ENCODE peak calls at places on chromosomes 11 and 22, in six cellular contexts. U is neural crest cell, E is hepatocyte, L is ovary, K is type B pancreatic cell, C is dorsolateral prefrontal cortex. D is an unnamed sample.

GRCh38 chr11:118859995-118860394 is 23.7 kb upstream of the CXCR5 start:
- DNase-seq in U (no peak), E (no peak), L (no peak), K (no peak), C (no peak), D (no peak)

GRCh38 chr22:41175546-41175945 is 29.6 kb upstream of the L3MBTL2 start:
- DNase-seq in U (no peak), E (no peak), L (no peak), K (no peak), C (no peak), D (peak)

GRCh38 chr11:68966894-68967780 is 13.6 kb downstream of the MRGPRD start:
- DNase-seq in U (no peak), E (no peak), L (no peak), K (no peak), C (no peak), D (no peak)

GRCh38 chr22:25629613-25630012 is 65.1 kb downstream of the GRK3 start:
- DNase-seq in U (no peak), E (no peak), L (no peak), K (no peak), C (no peak), D (no peak)

GRCh38 chr11:2511421-2512369 is 66.9 kb downstream of the KCNQ1 start:
- DNase-seq in U (no peak), E (no peak), L (peak), K (peak), C (peak), D (no peak)

GRCh38 chr11:134008593-134008992 is 51.8 kb upstream of the IGSF9B start:
- DNase-seq in U (no peak), E (peak), L (no peak), K (no peak), C (no peak), D (no peak)

GRCh38 chr11:120467627-120468026 is 43.9 kb upstream of the GRIK4 start:
- DNase-seq in U (no peak), E (no peak), L (no peak), K (no peak), C (no peak), D (no peak)

GRCh38 chr11:131895865-131896264 is 525.5 kb downstream of the NTM start:
- DNase-seq in U (no peak), E (no peak), L (no peak), K (no peak), C (no peak), D (no peak)

GRCh38 chr11:29282088-29282487 is 734.7 kb downstream of the KCNA4 start:
- DNase-seq in U (no peak), E (peak), L (no peak), K (no peak), C (no peak), D (no peak)

GRCh38 chr11:86696004-86696403 is 23.6 kb upstream of the ME3 start:
- DNase-seq in U (no peak), E (peak), L (no peak), K (no peak), C (no peak), D (no peak)

GRCh38 chr22:17257578-17257977 is 38.3 kb upstream of the ADA2 start:
- DNase-seq in U (no peak), E (no peak), L (no peak), K (no peak), C (no peak), D (no peak)

GRCh38 chr11:15276616-15277015 is 161.9 kb downstream of the INSC start:
- DNase-seq in U (peak), E (peak), L (no peak), K (no peak), C (no peak), D (peak)

GRCh38 chr11:47001666-47002285 is 65.2 kb downstream of the CSTPP1 start:
- DNase-seq in U (no peak), E (no peak), L (no peak), K (no peak), C (no peak), D (no peak)

GRCh38 chr11:123261345-123262106 is 66.5 kb upstream of the CLMP start:
- DNase-seq in U (peak), E (peak), L (peak), K (peak), C (peak), D (peak)

GRCh38 chr11:122709042-122709760 is 53.7 kb downstream of the UBASH3B start:
- DNase-seq in U (no peak), E (no peak), L (no peak), K (no peak), C (no peak), D (no peak)

GRCh38 chr11:121321614-121322243 is 29.2 kb downstream of the SC5D start:
- DNase-seq in U (no peak), E (peak), L (no peak), K (no peak), C (peak), D (no peak)

GRCh38 chr22:36580846-36581245 is 51.9 kb upstream of the EIF3D start:
- DNase-seq in U (no peak), E (no peak), L (no peak), K (no peak), C (no peak), D (no peak)

GRCh38 chr11:127493330-127493729 is 492.8 kb upstream of the KIRREL3 start:
- DNase-seq in U (peak), E (peak), L (no peak), K (no peak), C (no peak), D (peak)

GRCh38 chr22:38737302-38738060 is 18.3 kb downstream of the SUN2 start:
- DNase-seq in U (no peak), E (no peak), L (no peak), K (no peak), C (no peak), D (no peak)

GRCh38 chr11:68792400-68792955 is 41.2 kb upstream of the TESMIN start:
- DNase-seq in U (no peak), E (peak), L (no peak), K (no peak), C (no peak), D (no peak)

GRCh38 chr11:65112551-65113360 is 1.1 kb downstream of the TM7SF2 start:
- DNase-seq in U (peak), E (peak), L (peak), K (no peak), C (no peak), D (peak)

GRCh38 chr22:45007247-45007945 is 2.4 kb downstream of the PHF21B start:
- DNase-seq in U (peak), E (peak), L (peak), K (peak), C (no peak), D (peak)

GRCh38 chr22:44202261-44202789 is 21.6 kb downstream of the PARVG start:
- DNase-seq in U (no peak), E (peak), L (peak), K (no peak), C (no peak), D (no peak)

GRCh38 chr11:34650528-34650927 is 29.6 kb downstream of the EHF start:
- DNase-seq in U (no peak), E (no peak), L (no peak), K (no peak), C (no peak), D (no peak)

GRCh38 chr11:27553186-27553585 is 46.6 kb upstream of the LIN7C start:
- DNase-seq in U (no peak), E (no peak), L (no peak), K (no peak), C (no peak), D (no peak)

GRCh38 chr22:36409911-36410756 is 22.4 kb upstream of the MYH9 start:
- DNase-seq in U (peak), E (peak), L (peak), K (peak), C (peak), D (no peak)

GRCh38 chr22:24436553-24436952 is 9.2 kb downstream of the ADORA2A start:
- DNase-seq in U (no peak), E (no peak), L (no peak), K (no peak), C (no peak), D (no peak)

GRCh38 chr11:32597914-32598313 is 14.3 kb downstream of the EIF3M start:
- DNase-seq in U (no peak), E (no peak), L (no peak), K (no peak), C (no peak), D (no peak)

GRCh38 chr11:128269466-128269865 is 317.9 kb downstream of the ETS1 start:
- DNase-seq in U (no peak), E (no peak), L (no peak), K (no peak), C (no peak), D (no peak)

GRCh38 chr22:33126881-33127280 is 68.7 kb upstream of the SYN3 start:
- DNase-seq in U (no peak), E (peak), L (no peak), K (no peak), C (no peak), D (no peak)

GRCh38 chr11:60786811-60787567 is 1.9 kb downstream of the MS4A10 start:
- DNase-seq in U (no peak), E (peak), L (peak), K (no peak), C (no peak), D (no peak)

GRCh38 chr11:5367461-5368074 is 16.0 kb upstream of the OR51M1 start:
- DNase-seq in U (no peak), E (no peak), L (no peak), K (no peak), C (no peak), D (no peak)

GRCh38 chr22:44341431-44342346 is 28.9 kb upstream of the SHISAL1 start:
- DNase-seq in U (no peak), E (peak), L (no peak), K (no peak), C (no peak), D (no peak)

GRCh38 chr11:6545917-6546605 is 49.0 kb downstream of the DNHD1 start:
- DNase-seq in U (no peak), E (no peak), L (no peak), K (no peak), C (peak), D (no peak)

GRCh38 chr11:71190551-71190950 is 61.8 kb downstream of the SHANK2 start:
- DNase-seq in U (no peak), E (no peak), L (no peak), K (no peak), C (no peak), D (no peak)

GRCh38 chr22:36149464-36149863 is 11.1 kb downstream of the APOL3 start:
- DNase-seq in U (no peak), E (no peak), L (no peak), K (no peak), C (no peak), D (no peak)

GRCh38 chr22:37454857-37455686 is 27.8 kb upstream of the ELFN2 start:
- DNase-seq in U (no peak), E (peak), L (no peak), K (no peak), C (no peak), D (no peak)

GRCh38 chr11:67288452-67289225 is 464 bp upstream of the ANKRD13D start:
- DNase-seq in U (peak), E (peak), L (peak), K (peak), C (peak), D (peak)
- TF ChIP-seq CTCF in U (peak), E (peak), L (peak), K (peak), C (peak), D (no peak)

GRCh38 chr11:62592216-62592815 is 993 bp upstream of the TUT1 start:
- DNase-seq in U (no peak), E (no peak), L (no peak), K (no peak), C (no peak), D (no peak)

GRCh38 chr11:62592989-62593421 is 1.7 kb upstream of the TUT1 start:
- DNase-seq in U (no peak), E (no peak), L (no peak), K (no peak), C (peak), D (no peak)

GRCh38 chr11:62593434-62594044 is 2.2 kb upstream of the TUT1 start:
- DNase-seq in U (peak), E (peak), L (peak), K (no peak), C (peak), D (peak)

GRCh38 chr11:62588966-62589637 is 2.2 kb downstream of the TUT1 start:
- DNase-seq in U (no peak), E (no peak), L (no peak), K (no peak), C (no peak), D (no peak)

GRCh38 chr11:62591448-62592215 is at the start of gene TUT1:
- DNase-seq in U (peak), E (peak), L (peak), K (peak), C (peak), D (peak)
- TF ChIP-seq CTCF in U (no peak), E (peak), L (no peak), K (no peak), C (no peak), D (no peak)

DNA sequence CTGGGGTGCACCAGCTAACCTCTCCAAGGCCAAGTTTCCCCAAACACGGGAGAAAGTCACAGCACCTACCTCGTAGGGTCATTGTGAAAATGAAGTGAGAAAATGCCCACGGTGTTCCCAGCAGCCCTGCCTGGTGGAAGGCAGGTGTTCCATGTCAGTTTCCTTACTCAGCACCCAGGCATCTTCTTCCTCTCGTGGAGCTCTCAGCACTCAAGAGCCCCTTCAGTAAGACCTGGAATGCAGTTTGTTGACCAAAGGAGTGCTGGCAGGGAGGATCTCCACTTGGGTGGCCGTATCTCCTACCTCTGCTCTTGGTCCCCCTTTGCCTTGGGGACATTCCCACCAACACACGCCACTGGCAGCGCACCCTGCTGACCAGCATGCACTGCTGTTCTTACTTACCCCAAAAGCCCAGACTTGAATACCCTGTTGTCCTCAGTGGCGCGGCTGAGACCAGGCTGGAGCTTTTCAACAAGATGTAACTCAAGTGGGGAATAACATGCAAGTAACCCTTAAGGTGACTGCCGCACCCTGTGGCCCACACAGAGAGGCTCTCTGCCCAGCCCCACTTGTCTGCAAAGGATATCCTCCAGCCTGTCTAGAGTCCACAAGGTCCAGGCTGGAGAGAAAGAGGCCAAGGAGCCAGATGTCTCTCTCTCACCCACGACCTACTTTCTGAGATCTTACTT is 201.2 kb upstream of the TMEM45B start:
- DNase-seq in U (no peak), E (no peak), L (no peak), K (no peak), C (no peak), D (no peak)
- TF ChIP-seq CTCF in U (no peak), E (no peak), L (no peak), K (no peak), C (no peak), D (no peak)

DNA sequence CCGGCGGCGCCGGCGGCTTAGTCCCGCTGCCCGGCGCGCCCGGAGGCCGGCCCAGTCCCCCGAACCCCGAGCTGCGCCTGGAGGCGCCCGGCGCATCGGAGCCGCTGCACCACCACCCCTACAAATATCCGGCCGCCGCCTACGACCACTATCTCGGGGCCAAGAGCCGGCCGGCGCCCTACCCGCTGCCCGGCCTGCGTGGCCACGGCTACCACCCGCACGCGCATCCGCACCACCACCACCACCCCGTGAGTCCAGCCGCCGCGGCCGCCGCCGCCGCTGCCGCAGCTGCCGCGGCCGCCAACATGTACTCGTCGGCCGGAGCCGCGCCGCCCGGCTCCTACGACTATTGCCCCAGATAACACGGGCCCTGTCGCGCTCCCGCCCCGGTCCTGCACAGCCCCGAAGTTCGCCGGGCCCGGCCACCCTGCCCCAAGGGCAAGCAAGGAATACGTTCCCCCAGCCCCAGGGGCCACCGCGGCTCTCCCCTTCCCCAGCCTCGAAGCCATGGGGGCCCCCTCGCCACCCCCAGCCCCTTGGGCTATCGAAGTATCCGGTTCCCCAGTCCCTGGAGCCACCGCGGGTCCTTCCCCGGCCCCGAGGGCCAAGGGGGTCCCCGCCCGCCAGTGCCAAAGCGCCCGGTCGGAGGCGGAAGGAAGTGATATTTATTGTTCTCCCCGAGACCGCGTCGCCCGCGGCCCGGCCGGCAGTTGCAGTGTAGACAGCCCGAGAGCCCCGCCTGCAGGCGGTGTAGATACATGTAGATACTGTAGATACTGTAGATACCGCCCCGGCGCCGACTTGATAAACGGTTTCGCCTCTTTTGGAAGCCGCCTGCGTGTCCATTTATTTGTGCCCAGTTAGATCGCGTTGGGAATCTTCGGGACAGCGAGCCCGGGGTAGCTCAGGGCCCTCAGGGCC is 6.2 kb downstream of the TBX1 start:
- DNase-seq in U (no peak), E (peak), L (no peak), K (no peak), C (no peak), D (no peak)
- TF ChIP-seq CTCF in U (peak), E (peak), L (no peak), K (peak), C (no peak), D (no peak)